ENCODE peak calls at places on chromosomes 11 and 22, in seven cellular contexts. O is prostate gland; V is lung; U is CD4-positive, alpha-beta T cell; H is neural progenitor cell; L is ovary; R is tibial artery. F is an unnamed sample.

GRCh38 chr11:12675951-12676711 is 1.9 kb downstream of the TEAD1 start:
- DNase-seq in L (peak), O (no peak), U (no peak), R (no peak), H (peak), V (no peak), F (no peak)

GRCh38 chr11:7484645-7485044 is 661 bp upstream of the OLFML1 start:
- DNase-seq in U (no peak), H (no peak), O (no peak), R (no peak), V (no peak), L (no peak), F (no peak)

GRCh38 chr11:111331711-111332479 is 33.5 kb downstream of the POU2AF3 start:
- DNase-seq in V (no peak), U (no peak), L (no peak), H (no peak), O (no peak), R (no peak), F (no peak)

GRCh38 chr22:41841085-41841712 is 8.3 kb downstream of the SREBF2 start:
- DNase-seq in L (no peak), U (no peak), H (no peak), R (no peak), O (no peak), V (no peak), F (no peak)

GRCh38 chr11:10181811-10182210 is 112.2 kb downstream of the SBF2 start:
- DNase-seq in O (no peak), V (no peak), R (no peak), U (no peak), H (no peak), L (no peak), F (no peak)

GRCh38 chr22:36467946-36468345 is 13.5 kb downstream of the TXN2 start:
- DNase-seq in V (no peak), H (no peak), O (no peak), U (no peak), R (peak), L (no peak), F (peak)

GRCh38 chr11:69841859-69842698 is 22.9 kb upstream of the FGF3 start:
- DNase-seq in L (no peak), R (no peak), U (no peak), O (no peak), V (no peak), H (peak), F (no peak)

GRCh38 chr11:72631806-72632731 is 42.2 kb downstream of the PDE2A start:
- DNase-seq in V (no peak), H (no peak), O (no peak), L (peak), U (no peak), R (peak), F (peak)

GRCh38 chr22:48758905-48759875 is 1068.5 kb downstream of the BRD1 start:
- DNase-seq in V (peak), U (no peak), O (no peak), L (peak), R (peak), H (no peak), F (no peak)

GRCh38 chr11:66346476-66347424 is 679 bp downstream of the B4GAT1 start:
- DNase-seq in U (no peak), H (peak), R (no peak), L (no peak), V (no peak), O (no peak), F (no peak)

GRCh38 chr22:41382098-41382578 is 396 bp downstream of the TEF start:
- DNase-seq in U (peak), L (peak), O (peak), R (peak), V (peak), H (peak), F (peak)

GRCh38 chr11:130094614-130095013 is 24.9 kb downstream of the APLP2 start:
- DNase-seq in V (no peak), U (no peak), H (no peak), O (no peak), L (no peak), R (no peak), F (no peak)

GRCh38 chr11:126459691-126460404 is 104.4 kb downstream of the ST3GAL4 start:
- DNase-seq in H (no peak), L (no peak), V (no peak), R (no peak), U (no peak), O (no peak), F (no peak)

GRCh38 chr11:94734563-94735275 is 33.4 kb upstream of the AMOTL1 start:
- DNase-seq in V (no peak), R (no peak), H (peak), L (no peak), O (no peak), U (no peak), F (no peak)

GRCh38 chr22:32713737-32714457 is 87.6 kb upstream of the TIMP3 start:
- DNase-seq in U (no peak), L (no peak), O (no peak), H (no peak), R (no peak), V (no peak), F (no peak)

GRCh38 chr11:73215191-73216134 is 2.6 kb upstream of the P2RY2 start:
- DNase-seq in L (no peak), U (no peak), V (no peak), O (no peak), R (no peak), H (peak), F (no peak)

GRCh38 chr11:106399075-106399500 is 321.6 kb downstream of the AASDHPPT start:
- DNase-seq in O (no peak), V (peak), U (no peak), L (peak), H (peak), R (peak), F (no peak)

GRCh38 chr11:8209208-8209807 is 40.5 kb upstream of the RIC3 start:
- DNase-seq in O (no peak), V (no peak), H (no peak), L (no peak), U (no peak), R (no peak), F (no peak)

GRCh38 chr11:92894197-92894596 is 75.3 kb upstream of the MTNR1B start:
- DNase-seq in H (no peak), R (no peak), V (no peak), U (no peak), L (no peak), O (no peak), F (no peak)

GRCh38 chr11:104694259-104695070 is 203.8 kb downstream of the CASP12 start:
- DNase-seq in O (no peak), L (no peak), U (no peak), H (peak), R (no peak), V (no peak), F (no peak)

GRCh38 chr11:86145439-86146156 is 76.7 kb upstream of the PICALM start:
- DNase-seq in R (no peak), U (no peak), L (no peak), H (no peak), O (no peak), V (no peak), F (no peak)

GRCh38 chr11:133787379-133788103 is 57.8 kb downstream of the SPATA19 start:
- DNase-seq in H (peak), R (no peak), V (no peak), O (no peak), L (no peak), U (no peak), F (no peak)

GRCh38 chr11:790721-791564 is 1.1 kb upstream of the CEND1 start:
- DNase-seq in V (no peak), O (no peak), R (no peak), L (no peak), H (peak), U (no peak), F (no peak)

GRCh38 chr11:8006349-8006977 is 19.3 kb downstream of the EIF3F start:
- DNase-seq in R (no peak), H (peak), U (peak), O (peak), V (peak), L (peak), F (no peak)

GRCh38 chr22:42269407-42270177 is 861 bp downstream of the TCF20 start:
- DNase-seq in U (peak), R (no peak), O (peak), H (peak), V (peak), L (peak), F (peak)

GRCh38 chr11:102564110-102564509 is 33.6 kb upstream of the MMP7 start:
- DNase-seq in H (no peak), R (no peak), O (no peak), U (no peak), V (no peak), L (no peak), F (no peak)

GRCh38 chr11:109993786-109994185 is 99.4 kb upstream of the ZC3H12C start:
- DNase-seq in H (no peak), V (no peak), L (no peak), O (no peak), R (no peak), U (no peak), F (no peak)

GRCh38 chr11:76609736-76610370 is 60.7 kb downstream of the LRRC32 start:
- DNase-seq in L (peak), R (no peak), V (no peak), U (no peak), O (no peak), H (no peak), F (no peak)

GRCh38 chr22:31897842-31898241 is 46.5 kb upstream of the YWHAH start:
- DNase-seq in V (no peak), H (no peak), O (no peak), U (no peak), R (no peak), L (no peak), F (no peak)

GRCh38 chr11:72589802-72590761 is 84.1 kb downstream of the PDE2A start:
- DNase-seq in V (no peak), U (peak), H (peak), L (peak), O (no peak), R (no peak), F (peak)

GRCh38 chr22:46576556-46577351 is 39.3 kb upstream of the CELSR1 start:
- DNase-seq in H (peak), O (no peak), U (peak), V (no peak), L (peak), R (no peak), F (peak)

GRCh38 chr11:133619973-133620372 is 87.7 kb upstream of the OPCML start:
- DNase-seq in V (no peak), L (no peak), U (no peak), O (no peak), H (peak), R (no peak), F (no peak)

DNA sequence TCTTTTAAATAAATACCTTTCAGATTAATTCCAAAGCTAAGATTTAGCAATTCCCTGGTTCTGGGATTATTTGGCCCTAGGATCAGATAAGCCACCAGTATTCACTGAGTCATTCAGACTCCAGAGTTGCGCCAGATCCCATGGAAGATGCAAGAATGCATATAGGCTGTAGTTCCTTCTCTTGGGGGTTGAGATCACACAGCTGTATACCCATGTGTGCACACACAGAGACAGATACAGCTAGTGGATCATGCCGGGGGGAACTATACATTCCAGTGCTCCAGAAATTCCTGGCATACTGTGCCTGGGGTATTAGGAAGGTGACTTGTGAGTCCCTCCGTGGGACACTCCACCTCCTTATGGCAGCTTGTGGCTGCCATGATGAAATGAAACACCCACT is 75.4 kb downstream of the ZBTB16 start:
- DNase-seq in O (no peak), V (no peak), U (no peak), H (no peak), R (no peak), L (no peak), F (no peak)
- H3K27ac ChIP-seq in O (no peak), V (no peak), U (no peak), H (no peak), R (peak), L (no peak), F (peak)

DNA sequence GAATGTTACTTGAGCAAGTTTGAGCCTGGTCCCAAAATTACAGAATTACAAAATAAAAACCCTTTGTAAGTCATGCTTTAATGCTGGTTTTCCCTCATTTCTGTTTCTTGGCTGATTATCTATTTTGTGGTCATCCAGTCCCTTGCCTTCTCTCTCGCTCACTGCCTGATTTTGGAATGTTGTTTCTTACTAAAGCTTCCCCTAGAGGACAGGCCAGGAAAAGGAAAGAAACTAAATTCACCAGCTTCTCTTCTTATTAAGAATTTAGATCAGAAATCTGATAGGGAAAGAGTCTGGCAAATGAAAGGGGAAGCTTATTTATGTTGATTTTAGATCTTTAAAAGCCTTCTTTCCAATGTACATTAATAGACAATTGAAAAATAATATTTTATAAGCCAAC is 16.6 kb upstream of the BDNF start:
- DNase-seq in V (no peak), H (peak), L (no peak), R (no peak), O (no peak), U (no peak), F (no peak)
- TF ChIP-seq CTCF in V (no peak), H (peak), L (no peak), R (no peak), O (no peak), U (no peak), F (no peak)

GRCh38 chr11:2190670-2191471 is 19.3 kb upstream of the TH start:
- DNase-seq in L (no peak), V (no peak), H (peak), R (no peak), U (no peak), O (no peak), F (no peak)
- H3K27ac ChIP-seq in L (no peak), V (no peak), H (peak), R (no peak), U (no peak), O (no peak), F (no peak)

DNA sequence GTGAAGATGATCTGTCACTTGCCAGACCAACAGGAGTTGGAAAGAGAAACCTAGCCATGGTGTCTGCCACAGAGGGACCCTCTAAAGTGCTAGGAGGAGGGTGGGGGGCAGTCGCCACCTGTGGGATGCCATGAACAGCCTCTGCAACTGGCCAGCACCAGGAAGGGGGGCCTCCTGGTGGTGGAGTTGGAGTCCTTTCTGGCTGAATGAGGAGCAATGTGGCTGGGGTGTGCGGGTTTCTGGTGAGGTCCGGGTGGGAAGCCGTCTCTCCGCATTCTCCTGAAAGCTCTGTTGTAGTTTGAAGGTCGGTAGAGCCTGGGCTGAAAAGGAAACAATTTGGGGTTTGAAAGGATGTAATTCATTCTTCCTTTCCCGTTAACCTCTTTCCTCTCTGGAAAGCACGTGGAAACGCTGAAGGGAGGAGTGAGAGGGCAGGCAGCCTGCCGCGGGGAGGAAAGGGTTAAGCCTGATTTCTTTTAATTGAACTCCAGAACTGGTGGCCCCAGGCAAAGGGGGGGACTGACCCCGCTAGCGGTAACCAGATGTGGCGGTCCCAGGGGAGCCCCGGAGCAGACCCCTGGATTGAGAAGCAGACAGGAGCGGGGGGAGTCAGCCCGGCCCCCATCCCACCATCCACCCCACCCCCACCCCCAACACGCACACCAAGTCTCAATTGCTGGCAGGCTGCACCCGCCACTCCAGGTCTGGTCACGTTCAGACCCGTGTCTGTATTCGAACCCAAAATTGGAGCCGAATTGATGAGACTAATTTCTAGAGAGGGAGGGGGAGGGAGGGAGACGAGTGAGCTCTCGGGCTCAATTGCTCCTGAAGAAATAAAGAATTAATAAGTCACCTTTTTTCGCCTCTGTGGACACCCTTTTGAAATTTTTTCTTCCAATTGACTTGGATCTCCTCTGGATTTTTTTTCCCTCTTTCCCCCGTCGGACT is 1.8 kb upstream of the FLI1 start:
- DNase-seq in R (no peak), U (no peak), O (no peak), L (no peak), V (no peak), H (peak), F (peak)
- TF ChIP-seq CTCF in R (no peak), U (no peak), O (no peak), L (no peak), V (no peak), H (peak), F (no peak)

GRCh38 chr11:68374531-68374930 is 62.1 kb downstream of the LRP5 start:
- DNase-seq in R (no peak), L (no peak), O (no peak), H (no peak), V (no peak), U (no peak), F (no peak)
- H3K27ac ChIP-seq in R (peak), L (peak), O (peak), H (no peak), V (no peak), U (no peak), F (peak)

DNA sequence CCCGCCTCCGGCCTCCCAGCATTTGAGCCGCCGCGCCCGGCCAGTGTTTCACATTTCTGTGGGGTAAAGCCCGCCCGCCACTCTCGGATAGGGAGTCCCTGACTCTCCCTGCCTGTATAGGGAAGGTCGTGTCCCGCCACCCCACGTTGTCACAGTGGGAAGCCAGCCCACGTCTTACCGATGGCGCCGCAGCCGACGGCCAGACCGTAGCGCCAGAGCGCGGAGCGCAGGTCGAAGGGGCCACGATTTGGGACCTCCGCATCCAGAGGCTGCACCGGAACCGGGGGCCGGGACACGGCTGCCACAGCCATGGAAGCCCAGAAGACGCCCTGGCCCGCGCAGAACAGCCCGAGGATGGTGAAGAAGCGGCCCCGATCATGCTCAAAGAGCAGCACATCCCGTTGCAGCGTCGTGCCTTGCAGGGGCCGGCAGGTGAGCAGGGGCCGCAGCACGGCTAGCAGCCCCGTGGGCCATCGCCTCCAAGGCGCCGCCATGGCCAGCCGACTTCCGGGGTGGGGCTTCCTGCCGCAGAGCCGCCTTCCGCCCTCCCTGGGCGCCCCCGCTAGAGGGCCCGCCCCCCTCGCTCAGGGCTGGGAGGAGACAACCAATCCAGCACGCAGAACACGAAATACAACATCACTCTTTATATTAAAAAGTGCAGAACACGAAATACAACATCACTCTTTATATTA is at the start of gene TMEM223:
- DNase-seq in H (peak), V (peak), O (peak), R (peak), L (peak), U (peak), F (peak)
- TF ChIP-seq CTCF in H (peak), V (peak), O (peak), R (peak), L (peak), U (no peak), F (peak)

GRCh38 chr22:23055448-23056179 is 14.7 kb upstream of the GNAZ start:
- DNase-seq in L (no peak), H (no peak), V (no peak), O (no peak), U (no peak), R (peak), F (no peak)
- H3K27ac ChIP-seq in L (no peak), H (no peak), V (no peak), O (no peak), U (no peak), R (no peak), F (no peak)

DNA sequence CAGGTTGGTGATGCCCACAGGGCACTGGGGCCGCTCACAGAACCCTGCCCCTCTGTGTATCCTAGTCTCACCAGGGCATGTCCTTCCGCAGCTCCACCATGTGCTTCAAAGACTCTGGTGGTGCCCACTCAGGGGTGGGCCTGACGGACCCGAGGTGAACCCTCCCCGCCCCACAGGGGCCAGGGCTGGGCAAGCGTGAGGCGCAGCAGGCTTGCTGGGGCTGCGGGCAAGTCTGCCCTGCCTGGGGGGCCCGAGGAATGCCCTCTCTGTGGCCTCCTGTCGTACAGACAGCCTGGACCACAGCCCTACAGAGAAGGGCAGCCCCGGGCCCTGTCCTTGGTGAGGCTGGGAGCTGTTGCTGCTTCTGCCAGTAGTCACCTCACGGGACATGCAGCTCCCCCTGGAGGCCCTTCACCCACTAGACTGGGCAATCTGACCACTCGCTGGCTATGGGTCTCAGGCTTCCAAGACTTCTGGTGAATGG is 40.2 kb downstream of the TBX1 start:
- DNase-seq in U (no peak), O (no peak), R (no peak), V (no peak), H (peak), L (no peak), F (no peak)
- TF ChIP-seq CTCF in U (no peak), O (no peak), R (no peak), V (no peak), H (peak), L (no peak), F (no peak)

GRCh38 chr11:44837650-44838049 is 110.9 kb downstream of the TSPAN18 start:
- DNase-seq in V (no peak), R (no peak), U (no peak), L (no peak), H (no peak), O (no peak), F (no peak)

GRCh38 chr11:44840526-44840925 is 110.2 kb downstream of the TP53I11 start:
- DNase-seq in O (no peak), H (no peak), R (no peak), U (no peak), L (no peak), V (no peak), F (no peak)

GRCh38 chr11:44840085-44840478 is 110.6 kb downstream of the TP53I11 start:
- DNase-seq in U (no peak), R (no peak), H (no peak), O (no peak), L (no peak), V (no peak), F (no peak)

GRCh38 chr11:44839458-44840084 is 111.1 kb downstream of the TP53I11 start:
- DNase-seq in R (no peak), O (no peak), V (no peak), H (no peak), L (no peak), U (no peak), F (no peak)

GRCh38 chr11:44842219-44842618 is 108.5 kb downstream of the TP53I11 start:
- DNase-seq in H (no peak), O (no peak), L (no peak), V (no peak), R (no peak), U (no peak), F (no peak)
- H3K27ac ChIP-seq in H (no peak), O (no peak), L (no peak), V (no peak), R (no peak), U (no peak), F (no peak)

GRCh38 chr11:67356867-67357561 is 3.7 kb upstream of the POLD4 start:
- DNase-seq in O (peak), V (peak), U (peak), R (peak), L (peak), H (peak), F (peak)
- TF ChIP-seq CTCF in O (peak), V (peak), U (peak), R (peak), L (peak), H (peak), F (peak)

F was measured in heart left ventricle.